ENCODE peak calls at places on chromosomes 12 and 14, in six cellular contexts. A is OCI-LY7, L is mammary epithelial cell, Y is heart left ventricle, W is ascending aorta, O is AG10803. J is an unnamed sample.
A peak's percentile ranks its signal among the peaks of the same experiment; 100 is the strongest.

GRCh38 chr14:106622200-106622745 is 1095.9 kb downstream of the TMEM121 start:
- DNase-seq in W (no peak), A (no peak), Y (no peak), O (no peak), L (no peak), J (no peak)

GRCh38 chr14:89650077-89650978 is 233.3 kb upstream of the FOXN3 start:
- DNase-seq in Y (no peak), L (no peak), W (no peak), A (no peak), O (peak; percentile 27), J (no peak)

GRCh38 chr12:42190376-42190775 is 45.7 kb upstream of the GXYLT1 start:
- DNase-seq in A (no peak), L (no peak), W (no peak), Y (no peak), O (no peak), J (no peak)

GRCh38 chr14:34036319-34036761 is 85.5 kb upstream of the EGLN3 start:
- DNase-seq in L (no peak), Y (no peak), W (no peak), O (peak; percentile 5), A (no peak), J (no peak)

GRCh38 chr12:92158711-92159534 is 13.3 kb upstream of the BTG1 start:
- DNase-seq in Y (no peak), L (no peak), O (no peak), A (peak; percentile 62), W (no peak), J (no peak)

GRCh38 chr12:92365333-92365732 is 219.7 kb upstream of the BTG1 start:
- DNase-seq in W (no peak), A (peak; percentile 83), L (no peak), O (no peak), Y (no peak), J (no peak)

GRCh38 chr14:81406863-81407262 is 6.7 kb upstream of the STON2 start:
- DNase-seq in Y (no peak), W (no peak), O (peak; percentile 66), L (peak; percentile 88), A (no peak), J (no peak)

GRCh38 chr12:53004582-53004981 is 1.7 kb upstream of the EIF4B start:
- DNase-seq in Y (no peak), A (no peak), W (no peak), L (no peak), O (peak; percentile 23), J (no peak)

GRCh38 chr12:111410229-111411186 is 4.8 kb downstream of the SH2B3 start:
- DNase-seq in W (peak; percentile 75), Y (peak; percentile 73), L (no peak), A (no peak), O (no peak), J (no peak)

GRCh38 chr12:44379827-44380226 is 496.3 kb downstream of the NELL2 start:
- DNase-seq in O (no peak), W (no peak), Y (no peak), A (no peak), L (no peak), J (no peak)

GRCh38 chr14:101926620-101927019 is 37.8 kb upstream of the DYNC1H1 start:
- DNase-seq in W (no peak), L (no peak), Y (no peak), O (no peak), A (no peak), J (no peak)
- H3K4me3 ChIP-seq in W (no peak overlapping the region), L (no peak overlapping the region), Y (no peak overlapping the region), O (no peak overlapping the region), A (no peak overlapping the region), J (no peak overlapping the region)

GRCh38 chr12:26046203-26046602 is 78.6 kb downstream of the BHLHE41 start:
- DNase-seq in A (no peak), W (no peak), L (no peak), O (no peak), Y (no peak), J (no peak)

GRCh38 chr12:26043139-26044006 is 81.5 kb downstream of the BHLHE41 start:
- DNase-seq in W (no peak), A (no peak), O (peak; percentile 16), L (no peak), Y (no peak), J (no peak)

GRCh38 chr12:26042645-26043044 is 82.2 kb downstream of the BHLHE41 start:
- DNase-seq in O (no peak), L (no peak), Y (no peak), W (no peak), A (no peak), J (no peak)

GRCh38 chr12:26044007-26044394 is 80.8 kb downstream of the BHLHE41 start:
- DNase-seq in Y (no peak), L (no peak), A (no peak), W (no peak), O (peak; percentile 61), J (no peak)

GRCh38 chr12:26044592-26044991 is 80.2 kb downstream of the BHLHE41 start:
- DNase-seq in O (no peak), Y (no peak), W (no peak), A (no peak), L (no peak), J (no peak)
- TF ChIP-seq CTCF in O (no peak), Y (no peak), W (no peak), A (no peak), L (no peak), J (no peak)

GRCh38 chr12:49233842-49234526 is 30.9 kb upstream of the TUBA1C start:
- DNase-seq in L (no peak), O (no peak), Y (peak; percentile 61), W (peak; percentile 81), A (no peak), J (no peak)
- H3K4me3 ChIP-seq in L (no peak overlapping the region), O (no peak overlapping the region), Y (peak overlapping the region; percentile 58), W (peak overlapping the region; percentile 67), A (peak overlapping the region; percentile 68), J (no peak overlapping the region)

GRCh38 chr14:93674343-93674742 is 113.9 kb downstream of the PRIMA1 start:
- DNase-seq in A (no peak), Y (no peak), W (no peak), O (no peak), L (no peak), J (no peak)
- TF ChIP-seq CTCF in A (no peak), Y (no peak), W (no peak), O (no peak), L (no peak), J (no peak)

GRCh38 chr14:49986344-49987014 is 93.6 kb downstream of the ARF6 start:
- DNase-seq in W (no peak), A (no peak), L (no peak), O (peak; percentile 38), Y (no peak), J (no peak)
- H3K4me3 ChIP-seq in W (peak overlapping the region; percentile 1), A (no peak overlapping the region), L (no peak overlapping the region), O (no peak overlapping the region), Y (no peak overlapping the region), J (no peak overlapping the region)

GRCh38 chr14:56487761-56488160 is 91.8 kb upstream of the TMEM260 start:
- DNase-seq in W (no peak), O (peak; percentile 24), A (no peak), L (peak; percentile 80), Y (no peak), J (no peak)

GRCh38 chr14:56491299-56492285 is 88.0 kb upstream of the TMEM260 start:
- DNase-seq in L (peak; percentile 42), Y (no peak), W (no peak), O (peak; percentile 34), A (peak; percentile 62), J (peak; percentile 24)

GRCh38 chr14:56490379-56490778 is 89.2 kb upstream of the TMEM260 start:
- DNase-seq in Y (no peak), L (peak; percentile 9), O (peak; percentile 39), A (peak; percentile 56), W (no peak), J (no peak)

GRCh38 chr14:56488306-56488705 is 91.3 kb upstream of the TMEM260 start:
- DNase-seq in Y (no peak), O (no peak), L (peak; percentile 1), W (no peak), A (no peak), J (no peak)

GRCh38 chr14:56487090-56487667 is 92.4 kb upstream of the TMEM260 start:
- DNase-seq in W (no peak), O (peak; percentile 22), L (peak; percentile 1), A (no peak), Y (no peak), J (no peak)
- TF ChIP-seq CTCF in W (peak; percentile 43), O (peak; percentile 60), L (peak; percentile 44), A (peak; percentile 69), Y (peak; percentile 50), J (peak; percentile 30)

DNA sequence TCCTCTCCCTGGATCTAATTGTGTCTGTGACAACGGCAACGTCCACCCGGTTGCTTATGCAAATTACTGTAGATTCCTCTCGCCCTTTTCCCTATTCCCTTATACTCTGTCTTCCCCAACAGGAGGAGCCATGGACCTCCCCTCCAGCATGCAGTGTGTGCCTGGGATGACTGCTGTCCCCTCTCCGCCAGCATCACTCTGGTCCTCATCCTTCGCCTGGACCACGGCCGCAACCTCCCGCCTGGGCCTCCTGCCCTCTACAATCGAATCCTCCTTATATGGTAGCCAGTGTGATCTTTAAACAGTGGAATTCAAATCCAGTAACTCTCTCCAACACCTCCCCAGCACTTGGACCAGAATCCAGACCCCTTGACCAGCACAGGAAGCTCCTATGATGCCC is 30.6 kb upstream of the PRIMA1 start:
- DNase-seq in Y (no peak), O (no peak), A (no peak), L (no peak), W (no peak), J (no peak)
- H3K4me3 ChIP-seq in Y (no peak overlapping the region), O (no peak overlapping the region), A (no peak overlapping the region), L (no peak overlapping the region), W (no peak overlapping the region), J (no peak overlapping the region)